ENCODE peak calls at places on chromosomes 2 and 18, in ten cellular contexts. L is NCI-H2029, C is stomach, E is non-pigmented ciliary epithelial cell, R is smooth muscle cell of the brain vasculature, B is cardiac fibroblast, K is iPS DF 6.9, H is aorta, Z is NCI-H446 treated with DMSO at 0.1 percent for 48 hours, A is psoas muscle. J is an unnamed sample.

GRCh38 chr18:69490813-69491212 is 90.1 kb downstream of the DOK6 start:
- DNase-seq in L (no peak), C (no peak), E (peak), R (no peak), B (peak), K (no peak), H (no peak), Z (no peak), A (no peak), J (peak)

GRCh38 chr2:15793978-15794377 is 146.4 kb upstream of the MYCN start:
- DNase-seq in L (no peak), C (no peak), E (no peak), R (no peak), B (no peak), K (no peak), H (no peak), Z (no peak), A (no peak), J (no peak)

GRCh38 chr2:130759906-130760753 is 4.8 kb downstream of the AMER3 start:
- DNase-seq in L (peak), C (no peak), E (no peak), R (no peak), B (peak), K (no peak), H (no peak), Z (peak), A (no peak), J (no peak)

GRCh38 chr2:145380436-145381017 is 860.6 kb upstream of the ZEB2 start:
- DNase-seq in L (no peak), C (no peak), E (peak), R (peak), B (peak), K (no peak), H (no peak), Z (peak), A (no peak), J (no peak)

GRCh38 chr2:159960413-159960812 is 102.0 kb downstream of the PLA2R1 start:
- DNase-seq in L (no peak), C (no peak), E (peak), R (no peak), B (peak), K (no peak), H (no peak), Z (no peak), A (no peak), J (no peak)

GRCh38 chr2:43307046-43307445 is 80.6 kb upstream of the ZFP36L2 start:
- DNase-seq in L (no peak), C (no peak), E (no peak), R (no peak), B (peak), K (no peak), H (no peak), Z (no peak), A (no peak), J (no peak)

GRCh38 chr2:200270732-200271131 is 35.8 kb upstream of the SPATS2L start:
- DNase-seq in L (no peak), C (no peak), E (no peak), R (no peak), B (no peak), K (no peak), H (no peak), Z (no peak), A (no peak), J (no peak)

GRCh38 chr18:54926593-54927297 is 32.5 kb downstream of the CCDC68 start:
- DNase-seq in L (no peak), C (no peak), E (no peak), R (no peak), B (peak), K (no peak), H (no peak), Z (no peak), A (no peak), J (no peak)

GRCh38 chr2:207233731-207234130 is 68.0 kb upstream of the KLF7 start:
- DNase-seq in L (no peak), C (no peak), E (no peak), R (no peak), B (no peak), K (no peak), H (no peak), Z (no peak), A (no peak), J (no peak)

GRCh38 chr2:36416370-36417165 is 61.0 kb downstream of the CRIM1 start:
- DNase-seq in L (no peak), C (no peak), E (no peak), R (no peak), B (no peak), K (no peak), H (no peak), Z (peak), A (no peak), J (no peak)

GRCh38 chr2:239285071-239285931 is 115.5 kb downstream of the HDAC4 start:
- DNase-seq in L (no peak), C (no peak), E (no peak), R (no peak), B (no peak), K (no peak), H (peak), Z (no peak), A (peak), J (peak)

GRCh38 chr2:9844581-9844980 is 1.3 kb downstream of the TAF1B start:
- DNase-seq in L (no peak), C (no peak), E (no peak), R (no peak), B (peak), K (no peak), H (no peak), Z (peak), A (no peak), J (no peak)

GRCh38 chr18:37299471-37300304 is 265.9 kb downstream of the CELF4 start:
- DNase-seq in L (peak), C (peak), E (peak), R (peak), B (peak), K (no peak), H (peak), Z (peak), A (peak), J (peak)

GRCh38 chr2:115880558-115880957 is 1438.1 kb downstream of the DPP10 start:
- DNase-seq in L (no peak), C (no peak), E (no peak), R (no peak), B (no peak), K (peak), H (no peak), Z (no peak), A (no peak), J (no peak)

GRCh38 chr2:37635359-37636208 is 35.9 kb downstream of the CDC42EP3 start:
- DNase-seq in L (no peak), C (no peak), E (peak), R (no peak), B (peak), K (no peak), H (peak), Z (no peak), A (no peak), J (no peak)

GRCh38 chr2:117661619-117662018 is 152.9 kb upstream of the DDX18 start:
- DNase-seq in L (no peak), C (no peak), E (no peak), R (no peak), B (no peak), K (no peak), H (no peak), Z (no peak), A (no peak), J (peak)

GRCh38 chr18:36532394-36532793 is 234.9 kb downstream of the FHOD3 start:
- DNase-seq in L (no peak), C (no peak), E (peak), R (no peak), B (peak), K (no peak), H (no peak), Z (peak), A (no peak), J (no peak)